ENCODE peak calls at places on chromosomes 16 and 17, in four cellular contexts. One of them, this sample, is unnamed.

GRCh38 chr17:13568746-13569739 is 32.7 kb downstream of the HS3ST3A1 start:
- DNase-seq in spleen: no peak
- DNase-seq in neural progenitor cell: no peak
- DNase-seq in SJCRH30: no peak
- DNase-seq in this sample: no peak

GRCh38 chr16:23408242-23409201 is 44.5 kb downstream of the COG7 start:
- DNase-seq in SJCRH30: peak; percentile 53
- DNase-seq in neural progenitor cell: peak; percentile 49
- DNase-seq in spleen: peak; percentile 51
- DNase-seq in this sample: no peak

GRCh38 chr16:7025616-7026190 is 306.9 kb upstream of the RBFOX1 start:
- DNase-seq in neural progenitor cell: peak; percentile 91
- DNase-seq in spleen: peak; percentile 78
- DNase-seq in SJCRH30: peak; percentile 88
- DNase-seq in this sample: peak; percentile 71

GRCh38 chr16:728131-728889 is 1.4 kb downstream of the HAGHL start:
- DNase-seq in neural progenitor cell: peak; percentile 72
- DNase-seq in spleen: peak; percentile 92
- DNase-seq in SJCRH30: peak; percentile 83
- DNase-seq in this sample: peak; percentile 81

GRCh38 chr16:87278191-87279093 is 38.8 kb downstream of the C16orf95 start:
- DNase-seq in neural progenitor cell: peak; percentile 89
- DNase-seq in SJCRH30: peak; percentile 71
- DNase-seq in spleen: peak; percentile 84
- DNase-seq in this sample: peak; percentile 75

GRCh38 chr17:2050871-2051387 is 4.0 kb upstream of the HIC1 start:
- DNase-seq in neural progenitor cell: peak; percentile 82
- DNase-seq in spleen: peak; percentile 85
- DNase-seq in SJCRH30: no peak
- DNase-seq in this sample: no peak

GRCh38 chr17:79029327-79030009 is 5.5 kb downstream of the C1QTNF1 start:
- DNase-seq in spleen: no peak
- DNase-seq in neural progenitor cell: no peak
- DNase-seq in SJCRH30: no peak
- DNase-seq in this sample: no peak

GRCh38 chr16:10754941-10755340 is 11.3 kb downstream of the NUBP1 start:
- DNase-seq in neural progenitor cell: no peak
- DNase-seq in spleen: no peak
- DNase-seq in SJCRH30: no peak
- DNase-seq in this sample: no peak

GRCh38 chr17:49365667-49366066 is 3.6 kb upstream of the ZNF652 start:
- DNase-seq in SJCRH30: peak; percentile 45
- DNase-seq in spleen: no peak
- DNase-seq in neural progenitor cell: peak; percentile 61
- DNase-seq in this sample: no peak

GRCh38 chr17:12627177-12627629 is 38.5 kb upstream of the MYOCD start:
- DNase-seq in spleen: no peak
- DNase-seq in neural progenitor cell: no peak
- DNase-seq in SJCRH30: peak; percentile 50
- DNase-seq in this sample: no peak

GRCh38 chr17:76840884-76841775 is 27.1 kb upstream of the MGAT5B start:
- DNase-seq in spleen: no peak
- DNase-seq in neural progenitor cell: peak; percentile 45
- DNase-seq in SJCRH30: no peak
- DNase-seq in this sample: no peak

GRCh38 chr16:73817500-73817899 is 479.1 kb upstream of the PSMD7 start:
- DNase-seq in neural progenitor cell: no peak
- DNase-seq in SJCRH30: no peak
- DNase-seq in spleen: no peak
- DNase-seq in this sample: no peak

GRCh38 chr17:10756604-10757003 is 26.8 kb upstream of the TMEM220 start:
- DNase-seq in spleen: no peak
- DNase-seq in neural progenitor cell: no peak
- DNase-seq in SJCRH30: no peak
- DNase-seq in this sample: no peak

GRCh38 chr16:23905027-23905426 is 69.2 kb downstream of the PRKCB start:
- DNase-seq in spleen: no peak
- DNase-seq in neural progenitor cell: peak; percentile 83
- DNase-seq in SJCRH30: no peak
- DNase-seq in this sample: peak; percentile 50

GRCh38 chr16:35450648-35451047 is 1991.2 kb downstream of the TP53TG3F start:
- DNase-seq in neural progenitor cell: no peak
- DNase-seq in spleen: no peak
- DNase-seq in SJCRH30: no peak
- DNase-seq in this sample: no peak
- H3K9me3 ChIP-seq in neural progenitor cell: peaks cover 25% of the 10 kb centered on the region
- H3K9me3 ChIP-seq in spleen: peaks cover 97% of the 10 kb centered on the region
- H3K9me3 ChIP-seq in SJCRH30: no peaks in the 10 kb centered on the region
- H3K9me3 ChIP-seq in this sample: peaks cover 26% of the 10 kb centered on the region

DNA sequence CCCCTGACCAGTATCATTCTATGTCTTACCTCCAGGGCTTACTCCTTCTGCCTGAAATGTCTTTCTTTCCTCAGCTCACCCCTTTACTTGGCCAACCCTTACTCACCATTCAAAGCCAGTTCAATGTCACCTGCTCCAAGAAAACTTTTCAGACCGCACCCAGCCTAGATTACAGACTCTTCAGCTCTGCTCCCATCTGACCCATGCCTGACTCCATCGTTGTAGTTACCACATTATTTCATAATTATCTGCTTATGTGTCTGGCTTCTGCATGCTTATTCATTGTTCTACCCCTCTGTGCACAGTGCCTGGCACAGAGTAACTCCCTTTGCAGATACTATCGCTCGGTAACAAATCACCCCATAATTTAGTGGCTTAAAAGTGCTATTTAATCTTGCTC is 62.5 kb upstream of the TOB1 start:
- DNase-seq in spleen: no peak
- DNase-seq in neural progenitor cell: no peak
- DNase-seq in SJCRH30: no peak
- DNase-seq in this sample: no peak
- H3K9me3 ChIP-seq in spleen: no peaks in the 10 kb centered on the region
- H3K9me3 ChIP-seq in neural progenitor cell: no peaks in the 10 kb centered on the region
- H3K9me3 ChIP-seq in SJCRH30: no peaks in the 10 kb centered on the region
- H3K9me3 ChIP-seq in this sample: no peaks in the 10 kb centered on the region

GRCh38 chr16:35252356-35252936 is 1793.0 kb downstream of the TP53TG3F start:
- DNase-seq in spleen: no peak
- DNase-seq in SJCRH30: peak; percentile 1
- DNase-seq in neural progenitor cell: no peak
- DNase-seq in this sample: no peak

GRCh38 chr16:35258381-35258780 is 1799.0 kb downstream of the TP53TG3F start:
- DNase-seq in spleen: no peak
- DNase-seq in neural progenitor cell: no peak
- DNase-seq in SJCRH30: no peak
- DNase-seq in this sample: no peak

GRCh38 chr16:35255816-35256215 is 1796.4 kb downstream of the TP53TG3F start:
- DNase-seq in SJCRH30: no peak
- DNase-seq in neural progenitor cell: no peak
- DNase-seq in spleen: no peak
- DNase-seq in this sample: no peak

DNA sequence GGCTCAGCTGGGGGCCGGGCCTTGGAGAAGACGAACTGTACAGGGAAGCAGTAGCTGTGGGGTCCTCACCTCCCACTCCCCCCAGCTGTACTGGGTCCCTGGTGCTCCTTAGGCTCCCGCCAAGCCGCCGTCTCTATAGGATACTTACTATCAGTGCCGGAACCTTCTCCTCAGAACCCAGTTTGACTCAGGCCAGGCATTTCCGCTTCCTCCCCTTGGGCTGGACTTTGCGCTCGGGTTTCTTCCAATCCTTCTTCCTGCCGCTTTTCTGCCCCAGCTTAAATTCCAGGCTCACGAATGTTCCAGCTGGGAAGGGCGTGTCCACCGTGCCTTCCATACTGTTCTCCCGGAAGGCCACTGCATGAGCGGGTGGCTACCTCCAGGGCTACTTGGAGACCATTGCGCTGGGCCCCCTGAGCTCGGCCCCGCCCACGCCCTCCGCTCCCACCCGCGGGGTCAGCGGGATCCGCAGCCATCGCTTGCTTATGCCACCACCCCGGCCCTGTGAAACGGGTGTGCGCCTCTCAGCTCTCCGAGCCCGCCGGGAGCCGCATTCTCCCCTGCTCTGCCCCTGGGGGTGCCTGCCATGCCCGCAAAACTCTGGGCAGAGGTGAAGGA is 1795.9 kb downstream of the TP53TG3F start:
- DNase-seq in SJCRH30: no peak
- DNase-seq in neural progenitor cell: no peak
- DNase-seq in spleen: no peak
- DNase-seq in this sample: no peak
- H3K9me3 ChIP-seq in SJCRH30: no peaks in the 10 kb centered on the region
- H3K9me3 ChIP-seq in neural progenitor cell: peaks cover 36% of the 10 kb centered on the region
- H3K9me3 ChIP-seq in spleen: peaks cover 51% of the 10 kb centered on the region
- H3K9me3 ChIP-seq in this sample: no peaks in the 10 kb centered on the region

GRCh38 chr16:19555186-19555937 is at the start of gene VPS35L:
- DNase-seq in SJCRH30: peak; percentile 98
- DNase-seq in spleen: peak; percentile 99
- DNase-seq in neural progenitor cell: peak; percentile 99
- DNase-seq in this sample: peak; percentile 98
- H3K9me3 ChIP-seq in SJCRH30: no peaks in the 10 kb centered on the region
- H3K9me3 ChIP-seq in spleen: no peaks in the 10 kb centered on the region
- H3K9me3 ChIP-seq in neural progenitor cell: no peaks in the 10 kb centered on the region
- H3K9me3 ChIP-seq in this sample: no peaks in the 10 kb centered on the region

DNA sequence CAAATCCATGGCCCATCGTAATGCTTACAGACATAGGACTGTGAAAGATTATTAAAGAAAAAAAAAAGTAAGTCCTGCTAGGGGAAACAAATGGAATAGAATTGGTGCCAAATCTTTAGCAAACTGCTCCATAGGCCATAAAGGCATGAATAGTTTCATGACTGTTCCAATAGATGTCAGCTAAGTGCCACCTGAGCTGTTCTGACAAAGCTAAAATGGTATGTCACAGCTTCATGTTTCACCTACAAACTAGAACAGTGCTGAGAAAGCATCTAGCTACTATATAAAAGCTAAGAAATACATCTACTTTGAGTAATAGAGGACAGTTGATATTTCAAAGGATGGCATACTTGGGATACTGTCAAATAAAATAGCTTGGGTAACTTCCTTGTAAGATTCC is 771.6 kb upstream of the CA10 start:
- DNase-seq in neural progenitor cell: no peak
- DNase-seq in SJCRH30: no peak
- DNase-seq in spleen: no peak
- DNase-seq in this sample: no peak
- H3K9me3 ChIP-seq in neural progenitor cell: no peaks in the 10 kb centered on the region
- H3K9me3 ChIP-seq in SJCRH30: no peaks in the 10 kb centered on the region
- H3K9me3 ChIP-seq in spleen: no peaks in the 10 kb centered on the region
- H3K9me3 ChIP-seq in this sample: no peaks in the 10 kb centered on the region